ENCODE peak calls at places on chromosome 2, in four cellular contexts. U, S, T and G are unnamed samples. For H3K4me1, the result is how much of the 10 kb centered on the place peaks cover.

GRCh38 chr2:218249686-218250085 is 11.1 kb upstream of the GPBAR1 start:
- DNase-seq in U (no peak), S (no peak), T (no peak), G (no peak)

GRCh38 chr2:37506407-37507068 is 162.1 kb downstream of the QPCT start:
- DNase-seq in S (peak), T (no peak), U (no peak), G (no peak)

GRCh38 chr2:16281451-16282330 is 341.3 kb downstream of the MYCN start:
- DNase-seq in S (no peak), U (peak), T (peak), G (no peak)

GRCh38 chr2:131724019-131724418 is 196.3 kb downstream of the CCDC74A start:
- DNase-seq in S (peak), U (no peak), T (peak), G (no peak)

GRCh38 chr2:171574149-171574795 is 52.0 kb downstream of the CYBRD1 start:
- DNase-seq in T (peak), S (peak), U (peak), G (peak)

GRCh38 chr2:236239276-236240065 is 24.7 kb downstream of the ASB18 start:
- DNase-seq in S (no peak), T (no peak), U (no peak), G (no peak)

GRCh38 chr2:69253893-69254292 is 133.1 kb downstream of the GFPT1 start:
- DNase-seq in U (no peak), S (peak), T (no peak), G (peak)

GRCh38 chr2:172404824-172405223 is 22.6 kb upstream of the ITGA6 start:
- DNase-seq in T (no peak), U (no peak), S (peak), G (no peak)

GRCh38 chr2:65661980-65662653 is 229.7 kb upstream of the SPRED2 start:
- DNase-seq in T (no peak), S (peak), U (no peak), G (no peak)

GRCh38 chr2:42030196-42030759 is 17.5 kb upstream of the PKDCC start:
- DNase-seq in U (no peak), S (no peak), T (peak), G (no peak)

GRCh38 chr2:240163056-240163714 is 22.7 kb upstream of the OTOS start:
- DNase-seq in T (no peak), U (no peak), S (no peak), G (no peak)

GRCh38 chr2:176269319-176270099 is at the start of gene MTX2:
- DNase-seq in U (peak), T (peak), S (peak), G (peak)

GRCh38 chr2:10204326-10205200 is 82.0 kb downstream of the RRM2 start:
- DNase-seq in S (peak), T (peak), U (no peak), G (no peak)

GRCh38 chr2:199370150-199370780 is 87.5 kb downstream of the SATB2 start:
- DNase-seq in S (peak), U (no peak), T (no peak), G (no peak)

GRCh38 chr2:55224761-55225261 is 7.3 kb downstream of the CLHC1 start:
- DNase-seq in T (peak), S (no peak), U (peak), G (no peak)

GRCh38 chr2:206088248-206088647 is 2.3 kb upstream of the INO80D start:
- DNase-seq in S (no peak), U (no peak), T (no peak), G (no peak)

GRCh38 chr2:71711470-71711857 is 258.1 kb downstream of the DYSF start:
- DNase-seq in S (peak), T (no peak), U (no peak), G (no peak)

GRCh38 chr2:1916881-1917280 is 172.6 kb upstream of the PXDN start:
- DNase-seq in T (no peak), S (no peak), U (no peak), G (no peak)

GRCh38 chr2:223633656-223634055 is 31.5 kb upstream of the SCG2 start:
- DNase-seq in T (no peak), U (no peak), S (no peak), G (no peak)

GRCh38 chr2:189287982-189288494 is 108.5 kb upstream of the COL5A2 start:
- DNase-seq in T (no peak), U (peak), S (peak), G (no peak)

GRCh38 chr2:162007447-162008040 is 66.5 kb downstream of the DPP4 start:
- DNase-seq in T (no peak), U (peak), S (peak), G (no peak)

GRCh38 chr2:58202409-58202808 is 38.7 kb downstream of the FANCL start:
- DNase-seq in T (no peak), U (no peak), S (no peak), G (no peak)

GRCh38 chr2:236177604-236177966 is 9.4 kb upstream of the GBX2 start:
- DNase-seq in S (peak), T (peak), U (peak), G (no peak)

GRCh38 chr2:33665039-33665438 is 65.9 kb upstream of the FAM98A start:
- DNase-seq in T (no peak), U (no peak), S (no peak), G (no peak)

GRCh38 chr2:114350186-114350725 is 92.2 kb upstream of the DPP10 start:
- DNase-seq in U (no peak), S (no peak), T (no peak), G (no peak)

GRCh38 chr2:133849341-133849740 is 281.1 kb upstream of the NCKAP5 start:
- DNase-seq in T (no peak), S (no peak), U (no peak), G (no peak)

GRCh38 chr2:161703863-161704262 is 79.6 kb downstream of the SLC4A10 start:
- DNase-seq in U (no peak), S (no peak), T (no peak), G (no peak)

GRCh38 chr2:191217580-191217979 is 27.6 kb upstream of the MYO1B start:
- DNase-seq in U (peak), S (peak), T (no peak), G (peak)

GRCh38 chr2:79223539-79223938 is 64.0 kb upstream of the REG3A start:
- DNase-seq in T (no peak), S (no peak), U (peak), G (no peak)

GRCh38 chr2:17191223-17191622 is 327.0 kb downstream of the RAD51AP2 start:
- DNase-seq in U (peak), S (no peak), T (no peak), G (no peak)

GRCh38 chr2:217027414-217027813 is 167.6 kb upstream of the TNP1 start:
- DNase-seq in S (no peak), U (no peak), T (no peak), G (no peak)

GRCh38 chr2:164514491-164514890 is 106.8 kb downstream of the GRB14 start:
- DNase-seq in S (peak), T (no peak), U (no peak), G (peak)

GRCh38 chr2:12929806-12930205 is 213.1 kb downstream of the TRIB2 start:
- DNase-seq in U (no peak), S (no peak), T (no peak), G (no peak)

GRCh38 chr2:166410828-166411472 is 35.2 kb upstream of the SCN9A start:
- DNase-seq in T (no peak), U (peak), S (peak), G (no peak)

GRCh38 chr2:207432471-207432870 is 97.3 kb upstream of the CREB1 start:
- DNase-seq in T (no peak), S (peak), U (no peak), G (no peak)

GRCh38 chr2:186641807-186642321 is 52.0 kb upstream of the FAM171B start:
- DNase-seq in S (peak), T (no peak), U (peak), G (peak)

GRCh38 chr2:104332733-104333132 is 521.2 kb upstream of the POU3F3 start:
- DNase-seq in T (peak), S (peak), U (no peak), G (no peak)

GRCh38 chr2:56522605-56523089 is 338.9 kb downstream of the CCDC85A start:
- DNase-seq in T (no peak), U (no peak), S (peak), G (peak)

GRCh38 chr2:133264951-133265949 is 303.0 kb downstream of the NCKAP5 start:
- DNase-seq in T (peak), U (no peak), S (no peak), G (no peak)

GRCh38 chr2:73986085-73986680 is 1.5 kb downstream of the TET3 start:
- DNase-seq in U (no peak), S (no peak), T (no peak), G (no peak)

GRCh38 chr2:168315331-168316072 is 68.1 kb upstream of the STK39 start:
- DNase-seq in S (no peak), T (no peak), U (no peak), G (no peak)
- H3K4me1 ChIP-seq in S (under half), T (under half), U (under half), G (under half)

GRCh38 chr2:101011152-101011551 is 9.1 kb downstream of the RPL31 start:
- DNase-seq in S (no peak), U (no peak), T (no peak), G (no peak)

GRCh38 chr2:101014264-101014857 is 12.3 kb downstream of the RPL31 start:
- DNase-seq in U (no peak), S (no peak), T (no peak), G (no peak)

GRCh38 chr2:101012706-101013181 is 10.7 kb downstream of the RPL31 start:
- DNase-seq in U (peak), S (peak), T (no peak), G (peak)

GRCh38 chr2:101007415-101008345 is 5.6 kb downstream of the RPL31 start:
- DNase-seq in U (peak), S (no peak), T (no peak), G (no peak)

DNA sequence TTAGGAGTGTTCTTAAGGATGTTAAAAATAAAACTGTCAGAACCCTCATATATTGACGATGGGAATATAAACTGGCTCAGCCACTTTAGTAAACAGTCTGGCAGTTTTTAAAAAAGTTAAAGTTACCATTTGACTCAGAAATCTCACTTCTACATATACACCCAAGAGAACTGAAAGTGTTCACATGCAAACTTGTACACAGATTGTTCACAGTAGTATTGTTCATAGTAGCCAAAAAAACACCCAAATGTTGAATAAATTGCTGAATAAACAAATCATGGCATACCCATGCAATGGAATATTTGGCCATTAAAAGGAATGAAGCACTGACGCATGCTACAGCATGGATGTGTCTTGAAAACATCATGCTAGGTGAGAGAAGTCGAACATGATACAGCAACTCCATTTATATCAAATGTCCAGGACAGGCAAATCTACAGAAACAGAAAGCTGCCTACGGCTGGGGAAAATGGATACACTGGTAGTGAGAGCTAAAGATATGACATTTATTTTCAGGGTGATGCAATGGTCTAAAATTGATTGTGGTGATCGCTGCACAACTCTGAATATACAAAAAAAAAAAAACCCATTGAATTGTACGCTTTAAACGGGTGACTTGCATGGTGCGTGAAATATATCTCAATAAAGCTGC is 10.1 kb downstream of the RPL31 start:
- DNase-seq in U (no peak), T (no peak), S (no peak), G (no peak)
- H2AFZ ChIP-seq in U (no peak), T (no peak), S (no peak), G (no peak)

GRCh38 chr2:47022399-47022798 is 106.8 kb upstream of the MCFD2 start:
- DNase-seq in S (no peak), U (no peak), T (no peak), G (no peak)
- H3K4me1 ChIP-seq in S (under half), U (under half), T (under half), G (under half)

GRCh38 chr2:233063269-233063975 is 3.3 kb downstream of the INPP5D start:
- DNase-seq in S (no peak), U (no peak), T (peak), G (no peak)
- H2AFZ ChIP-seq in S (no peak), U (no peak), T (no peak), G (no peak)

GRCh38 chr2:136215449-136215848 is 97.5 kb upstream of the CXCR4 start:
- DNase-seq in S (no peak), T (no peak), U (no peak), G (no peak)

GRCh38 chr2:136212426-136213378 is 94.8 kb upstream of the CXCR4 start:
- DNase-seq in U (no peak), T (no peak), S (no peak), G (no peak)

GRCh38 chr2:136214801-136215200 is 96.9 kb upstream of the CXCR4 start:
- DNase-seq in U (no peak), T (no peak), S (no peak), G (peak)

GRCh38 chr2:136214284-136214683 is 96.3 kb upstream of the CXCR4 start:
- DNase-seq in U (no peak), T (no peak), S (no peak), G (peak)

DNA sequence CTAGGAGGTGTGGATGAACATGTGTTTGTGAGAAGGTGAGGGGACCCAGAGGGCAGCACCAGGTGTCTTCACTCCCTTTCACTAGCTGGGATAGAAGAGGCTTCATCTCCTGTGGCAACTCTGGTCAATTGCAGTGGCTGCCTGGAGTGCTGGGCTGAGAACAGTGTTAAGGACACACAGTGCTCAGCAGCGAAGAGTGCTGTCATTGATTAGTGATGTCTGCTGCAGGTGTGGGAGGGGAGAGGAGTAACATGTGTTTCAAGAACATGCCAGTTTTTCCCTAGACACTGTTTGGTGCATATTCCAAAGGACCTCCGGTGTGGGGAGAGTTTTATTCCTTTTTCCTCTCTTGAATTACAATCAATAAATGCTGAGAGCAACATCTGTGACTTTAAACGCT is 95.9 kb upstream of the CXCR4 start:
- DNase-seq in U (no peak), S (no peak), T (no peak), G (no peak)
- H3K4me1 ChIP-seq in U (under half), S (under half), T (under half), G (under half)

DNA sequence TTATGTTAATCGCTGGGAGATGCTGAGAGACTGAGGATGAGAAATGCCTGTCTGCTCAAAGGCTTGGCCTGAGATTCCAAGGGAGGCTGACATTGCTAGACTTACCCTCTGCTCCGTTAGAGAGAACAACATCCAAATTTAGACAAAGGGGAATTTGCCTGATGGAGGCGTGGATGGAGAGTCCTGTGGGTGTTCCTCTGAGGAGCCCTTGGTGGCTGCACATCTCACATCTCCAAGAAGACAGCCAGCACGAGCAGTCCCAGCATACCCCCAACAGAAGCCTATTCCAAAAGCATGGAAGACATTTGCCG is 18.7 kb upstream of the FZD7 start:
- DNase-seq in U (no peak), T (no peak), S (no peak), G (no peak)
- H2AFZ ChIP-seq in U (no peak), T (no peak), S (no peak), G (no peak)

GRCh38 chr2:119765404-119766002 is 5.8 kb downstream of the PTPN4 start:
- DNase-seq in T (no peak), S (no peak), U (no peak), G (peak)
- H3K4me1 ChIP-seq in T (under half), S (under half), U (under half), G (under half)